ENCODE peak calls at places on chromosomes 5 and 9, in eight cellular contexts. M is SK-N-SH, N is GM23338, R is K562, Y is HepG2, U is HCT116, H is GM12878, X is Panc1. A is an unnamed sample.

GRCh38 chr9:8627944-8628679 is 828.5 kb upstream of the DMAC1 start:
- DNase-seq in U (no peak), R (no peak), H (no peak), X (no peak), M (no peak), N (no peak), Y (no peak), A (no peak)

GRCh38 chr5:142800776-142801494 is 30.8 kb downstream of the ARHGAP26 start:
- DNase-seq in N (no peak), M (no peak), H (peak; percentile 48), X (no peak), Y (no peak), U (no peak), R (no peak), A (peak; percentile 70)

GRCh38 chr9:133154097-133154989 is 9.4 kb downstream of the GBGT1 start:
- DNase-seq in U (no peak), R (peak; percentile 47), X (no peak), Y (no peak), M (peak; percentile 15), N (no peak), H (no peak), A (no peak)

GRCh38 chr9:87405677-87406544 is 91.8 kb upstream of the DAPK1 start:
- DNase-seq in M (no peak), X (no peak), H (no peak), N (no peak), Y (no peak), U (no peak), R (no peak), A (peak; percentile 38)

GRCh38 chr5:100890514-100891008 is 12.5 kb downstream of the ST8SIA4 start:
- DNase-seq in X (no peak), H (peak; percentile 64), U (no peak), M (no peak), Y (no peak), N (no peak), R (no peak), A (no peak)

GRCh38 chr5:165244407-165244806 is 1739.0 kb downstream of the MAT2B start:
- DNase-seq in U (no peak), R (no peak), Y (no peak), N (no peak), M (no peak), H (no peak), X (no peak), A (no peak)

GRCh38 chr5:76337949-76338589 is 65.0 kb upstream of the IQGAP2 start:
- DNase-seq in U (peak; percentile 65), M (peak; percentile 52), N (peak; percentile 90), X (peak; percentile 36), Y (peak; percentile 60), H (peak; percentile 24), R (peak; percentile 61), A (peak; percentile 39)

GRCh38 chr9:95030344-95030743 is 287.2 kb downstream of the FANCC start:
- DNase-seq in X (no peak), M (no peak), Y (no peak), H (no peak), U (no peak), R (no peak), N (no peak), A (no peak)

GRCh38 chr9:124452326-124452725 is 2.1 kb downstream of the ADGRD2 start:
- DNase-seq in X (no peak), M (peak; percentile 27), U (no peak), N (no peak), H (no peak), R (peak; percentile 33), Y (no peak), A (no peak)

GRCh38 chr9:2800385-2801179 is 43.3 kb downstream of the PUM3 start:
- DNase-seq in N (no peak), M (peak; percentile 15), R (no peak), Y (peak; percentile 24), U (no peak), X (no peak), H (no peak), A (peak; percentile 2)

GRCh38 chr9:89640801-89641200 is 36.0 kb downstream of the GADD45G start:
- DNase-seq in N (no peak), Y (no peak), X (no peak), U (no peak), M (no peak), H (no peak), R (no peak), A (no peak)

GRCh38 chr5:133247881-133248642 is 196.2 kb downstream of the HSPA4 start:
- DNase-seq in X (no peak), R (peak; percentile 75), M (peak; percentile 73), Y (peak; percentile 74), N (peak; percentile 81), H (no peak), U (peak; percentile 60), A (no peak)

GRCh38 chr9:134149380-134149779 is 13.5 kb downstream of the WDR5 start:
- DNase-seq in Y (no peak), R (no peak), U (no peak), X (no peak), H (no peak), M (no peak), N (no peak), A (no peak)

GRCh38 chr5:1468247-1468612 is 23.0 kb upstream of the SLC6A3 start:
- DNase-seq in R (peak; percentile 48), H (no peak), U (no peak), X (no peak), M (peak; percentile 83), Y (peak; percentile 27), N (peak; percentile 79), A (no peak)

GRCh38 chr9:16052146-16052545 is 499.3 kb downstream of the CCDC171 start:
- DNase-seq in H (no peak), N (no peak), R (no peak), M (no peak), U (no peak), Y (no peak), X (no peak), A (no peak)

GRCh38 chr5:37722236-37723146 is 117.3 kb downstream of the GDNF start:
- DNase-seq in N (no peak), Y (peak; percentile 73), M (no peak), U (peak; percentile 40), H (peak; percentile 59), R (no peak), X (peak; percentile 57), A (peak; percentile 64)
- H3K4me3 ChIP-seq in N (no peak overlapping the region), Y (no peak overlapping the region), M (no peak overlapping the region), U (no peak overlapping the region), H (no peak overlapping the region), R (no peak overlapping the region), X (no peak overlapping the region), A (no peak overlapping the region)

GRCh38 chr9:9743822-9744221 is 869.0 kb downstream of the PTPRD start:
- DNase-seq in Y (no peak), R (no peak), H (no peak), N (no peak), M (no peak), X (no peak), U (no peak), A (no peak)

GRCh38 chr9:9749591-9749990 is 863.2 kb downstream of the PTPRD start:
- DNase-seq in X (no peak), Y (no peak), N (no peak), R (no peak), U (no peak), H (no peak), M (no peak), A (no peak)

GRCh38 chr9:9750719-9751118 is 862.1 kb downstream of the PTPRD start:
- DNase-seq in R (no peak), U (no peak), H (no peak), Y (no peak), X (no peak), N (no peak), M (no peak), A (no peak)

GRCh38 chr9:9746826-9747225 is 866.0 kb downstream of the PTPRD start:
- DNase-seq in U (no peak), H (no peak), N (no peak), M (no peak), Y (no peak), X (no peak), R (no peak), A (no peak)

DNA sequence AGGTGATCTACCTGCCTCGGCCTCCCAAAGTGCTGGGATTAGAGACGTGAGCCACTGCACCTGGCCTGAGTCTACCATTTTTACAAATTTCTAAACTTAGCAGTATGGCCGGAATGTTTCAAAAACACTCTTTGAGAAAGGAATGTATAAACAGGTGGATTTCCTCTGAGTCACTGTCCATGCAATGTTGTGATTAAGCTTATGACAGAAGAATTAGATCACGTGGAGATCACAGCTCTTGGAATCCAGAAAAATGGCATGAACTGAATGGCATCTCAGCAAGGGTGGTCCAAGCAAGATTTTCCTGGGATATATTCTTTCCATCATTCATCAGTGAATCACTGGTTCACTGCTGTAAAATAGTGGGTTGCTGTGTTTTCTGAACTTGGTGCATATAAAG is 865.0 kb downstream of the PTPRD start:
- DNase-seq in R (no peak), H (no peak), U (no peak), Y (no peak), N (no peak), X (no peak), M (no peak), A (no peak)
- TF ChIP-seq POLR2AphosphoS5 in R (no peak), H (no peak), U (no peak), Y (no peak), N (no peak), X (no peak), M (no peak), A (no peak)

DNA sequence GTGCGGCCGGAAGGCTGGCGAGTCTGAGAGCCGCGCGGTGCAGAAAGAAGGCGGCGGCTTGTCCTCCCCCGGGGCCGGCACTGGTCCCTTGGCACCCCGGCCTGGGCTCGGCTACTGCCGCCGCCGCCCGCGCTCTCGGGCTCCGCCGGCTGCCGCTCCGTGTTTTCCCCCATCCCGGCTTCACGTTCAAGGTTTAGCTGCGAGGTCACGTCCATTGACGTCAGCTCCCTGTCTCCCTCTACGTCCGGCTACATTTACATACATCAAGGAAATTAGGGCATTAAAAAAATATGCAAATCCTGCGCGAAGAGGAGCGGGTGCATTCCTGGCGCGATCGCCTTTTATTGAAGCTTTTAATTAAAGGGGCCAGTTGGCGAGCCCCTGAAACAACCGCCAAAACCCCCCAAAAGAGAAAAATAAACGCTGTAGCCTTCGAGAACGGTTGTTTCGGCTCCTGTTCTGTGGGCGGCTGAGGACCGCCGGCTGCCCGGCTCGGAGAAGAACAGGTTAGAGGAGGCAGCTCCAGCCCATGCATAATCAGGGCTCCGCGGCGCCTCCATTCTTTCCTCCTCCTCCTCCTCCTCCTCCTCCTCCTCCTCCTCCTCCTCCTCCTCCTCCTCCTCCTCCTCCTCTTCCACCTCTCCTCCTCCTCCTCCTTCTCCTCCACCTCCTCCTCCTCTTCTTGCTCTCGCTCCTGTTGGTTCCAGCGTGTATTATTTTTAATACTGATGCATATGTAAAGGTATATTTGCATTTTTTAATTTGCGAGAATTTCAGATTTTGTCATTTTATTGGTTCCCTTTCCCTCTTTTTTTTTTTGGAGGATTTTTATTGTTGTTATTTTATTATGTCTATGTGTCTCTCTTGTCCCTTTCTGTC is 207.0 kb downstream of the MEF2C start:
- DNase-seq in U (peak; percentile 34), R (no peak), N (peak; percentile 96), H (no peak), M (peak; percentile 78), Y (no peak), X (no peak), A (no peak)
- TF ChIP-seq REST in U (no peak), R (no peak), N (no peak), H (no peak), M (no peak), Y (no peak), X (no peak), A (no peak)

GRCh38 chr5:343461-344401 is 22.2 kb downstream of the AHRR start:
- DNase-seq in Y (peak; percentile 9), H (no peak), M (peak; percentile 89), R (no peak), X (no peak), N (peak; percentile 70), U (peak; percentile 29), A (peak; percentile 62)
- H3K4me3 ChIP-seq in Y (no peak overlapping the region), H (peak overlapping the region; percentile 64), M (peak overlapping the region; percentile 43), R (no peak overlapping the region), X (peak overlapping the region; percentile 40), N (peak overlapping the region; percentile 52), U (peak overlapping the region; percentile 27), A (peak overlapping the region; percentile 33)

A was measured in HL-60.